ENCODE peak calls at places on chromosomes 7 and 10, in four cellular contexts. Z, M, A and C are unnamed samples.

GRCh38 chr7:24800073-24800472 is 42.8 kb upstream of the GSDME start:
- DNase-seq in Z (no peak), A (no peak), M (no peak), C (no peak)

GRCh38 chr10:132858121-132859081 is 72.5 kb upstream of the NKX6-2 start:
- DNase-seq in A (no peak), Z (no peak), M (no peak), C (no peak)

GRCh38 chr10:45673074-45673628 is 579 bp upstream of the ZFAND4 start:
- DNase-seq in M (peak), Z (no peak), A (no peak), C (peak)

GRCh38 chr7:17917842-17918241 is 22.5 kb downstream of the SNX13 start:
- DNase-seq in Z (no peak), M (no peak), A (no peak), C (no peak)

GRCh38 chr10:121368347-121369025 is 229.8 kb downstream of the FGFR2 start:
- DNase-seq in M (no peak), A (no peak), Z (no peak), C (no peak)

GRCh38 chr10:133272964-133273420 is 3.7 kb downstream of the ADAM8 start:
- DNase-seq in A (no peak), M (no peak), Z (no peak), C (no peak)

GRCh38 chr10:110151871-110152270 is 55.5 kb upstream of the MXI1 start:
- DNase-seq in M (no peak), Z (no peak), A (no peak), C (no peak)

GRCh38 chr10:72251635-72252034 is 22.1 kb upstream of the DDIT4 start:
- DNase-seq in Z (no peak), A (no peak), M (no peak), C (no peak)

GRCh38 chr7:24982917-24983316 is 2.9 kb upstream of the OSBPL3 start:
- DNase-seq in A (no peak), Z (no peak), M (peak), C (no peak)

GRCh38 chr10:71486465-71487114 is 89.9 kb downstream of the CDH23 start:
- DNase-seq in A (peak), M (peak), Z (peak), C (peak)

GRCh38 chr10:88401671-88402347 is 181.3 kb downstream of the RNLS start:
- DNase-seq in M (peak), A (peak), Z (no peak), C (peak)

GRCh38 chr7:107446988-107447387 is 22.9 kb upstream of the GPR22 start:
- DNase-seq in Z (no peak), M (peak), A (peak), C (no peak)

GRCh38 chr7:79137942-79138341 is 315.5 kb downstream of the MAGI2 start:
- DNase-seq in Z (no peak), M (peak), A (peak), C (no peak)

GRCh38 chr7:116139807-116140206 is 70.5 kb upstream of the TES start:
- DNase-seq in Z (no peak), M (no peak), A (no peak), C (peak)